ENCODE peak calls at places on chromosomes 3 and 15, in eight cellular contexts. One of them, this sample, is unnamed.

GRCh38 chr15:41780727-41781126 is 6.4 kb downstream of the MAPKBP1 start:
- DNase-seq in NCI-H345: no peak
- DNase-seq in HT-29: no peak
- DNase-seq in cardiac fibroblast: no peak
- DNase-seq in progenitor cell of endocrine pancreas: no peak
- DNase-seq in activated CD8-positive, alpha-beta memory T cell treated with anti-CD3 and anti-CD28 coated beads for 48 hours: no peak
- DNase-seq in WTC11: no peak
- DNase-seq in stimulated activated CD8-positive, alpha-beta memory T cell treated with anti-CD3 and anti-CD28 coated beads, Interleukin-7, amount 100 ng/mL, for 4 hours: no peak
- DNase-seq in this sample: no peak

GRCh38 chr15:90035095-90035834 is 34.1 kb downstream of the ZNF710 start:
- DNase-seq in NCI-H345: peak
- DNase-seq in HT-29: peak
- DNase-seq in cardiac fibroblast: peak
- DNase-seq in progenitor cell of endocrine pancreas: no peak
- DNase-seq in activated CD8-positive, alpha-beta memory T cell treated with anti-CD3 and anti-CD28 coated beads for 48 hours: no peak
- DNase-seq in WTC11: no peak
- DNase-seq in stimulated activated CD8-positive, alpha-beta memory T cell treated with anti-CD3 and anti-CD28 coated beads, Interleukin-7, amount 100 ng/mL, for 4 hours: no peak
- DNase-seq in this sample: peak

GRCh38 chr3:151903501-151903991 is 30.1 kb downstream of the SUCNR1 start:
- DNase-seq in NCI-H345: no peak
- DNase-seq in HT-29: no peak
- DNase-seq in cardiac fibroblast: peak
- DNase-seq in progenitor cell of endocrine pancreas: no peak
- DNase-seq in activated CD8-positive, alpha-beta memory T cell treated with anti-CD3 and anti-CD28 coated beads for 48 hours: no peak
- DNase-seq in WTC11: no peak
- DNase-seq in stimulated activated CD8-positive, alpha-beta memory T cell treated with anti-CD3 and anti-CD28 coated beads, Interleukin-7, amount 100 ng/mL, for 4 hours: no peak
- DNase-seq in this sample: peak

GRCh38 chr3:140720242-140720641 is 42.4 kb downstream of the TRIM42 start:
- DNase-seq in NCI-H345: no peak
- DNase-seq in HT-29: no peak
- DNase-seq in cardiac fibroblast: no peak
- DNase-seq in progenitor cell of endocrine pancreas: no peak
- DNase-seq in activated CD8-positive, alpha-beta memory T cell treated with anti-CD3 and anti-CD28 coated beads for 48 hours: no peak
- DNase-seq in WTC11: no peak
- DNase-seq in stimulated activated CD8-positive, alpha-beta memory T cell treated with anti-CD3 and anti-CD28 coated beads, Interleukin-7, amount 100 ng/mL, for 4 hours: no peak
- DNase-seq in this sample: no peak

GRCh38 chr3:35651888-35652287 is 12.6 kb downstream of the ARPP21 start:
- DNase-seq in NCI-H345: no peak
- DNase-seq in HT-29: no peak
- DNase-seq in cardiac fibroblast: peak
- DNase-seq in progenitor cell of endocrine pancreas: no peak
- DNase-seq in activated CD8-positive, alpha-beta memory T cell treated with anti-CD3 and anti-CD28 coated beads for 48 hours: no peak
- DNase-seq in WTC11: no peak
- DNase-seq in stimulated activated CD8-positive, alpha-beta memory T cell treated with anti-CD3 and anti-CD28 coated beads, Interleukin-7, amount 100 ng/mL, for 4 hours: no peak
- DNase-seq in this sample: peak

GRCh38 chr3:52128118-52128683 is 26.0 kb downstream of the POC1A start:
- DNase-seq in NCI-H345: no peak
- DNase-seq in HT-29: peak
- DNase-seq in cardiac fibroblast: peak
- DNase-seq in progenitor cell of endocrine pancreas: no peak
- DNase-seq in activated CD8-positive, alpha-beta memory T cell treated with anti-CD3 and anti-CD28 coated beads for 48 hours: no peak
- DNase-seq in WTC11: no peak
- DNase-seq in stimulated activated CD8-positive, alpha-beta memory T cell treated with anti-CD3 and anti-CD28 coated beads, Interleukin-7, amount 100 ng/mL, for 4 hours: no peak
- DNase-seq in this sample: peak

GRCh38 chr3:193928354-193929209 is 207.4 kb upstream of the HES1 start:
- DNase-seq in NCI-H345: no peak
- DNase-seq in HT-29: peak
- DNase-seq in cardiac fibroblast: peak
- DNase-seq in progenitor cell of endocrine pancreas: no peak
- DNase-seq in activated CD8-positive, alpha-beta memory T cell treated with anti-CD3 and anti-CD28 coated beads for 48 hours: no peak
- DNase-seq in WTC11: no peak
- DNase-seq in stimulated activated CD8-positive, alpha-beta memory T cell treated with anti-CD3 and anti-CD28 coated beads, Interleukin-7, amount 100 ng/mL, for 4 hours: no peak
- DNase-seq in this sample: peak

GRCh38 chr3:133466531-133467386 is 66.9 kb downstream of the BFSP2 start:
- DNase-seq in NCI-H345: no peak
- DNase-seq in HT-29: no peak
- DNase-seq in cardiac fibroblast: peak
- DNase-seq in progenitor cell of endocrine pancreas: no peak
- DNase-seq in activated CD8-positive, alpha-beta memory T cell treated with anti-CD3 and anti-CD28 coated beads for 48 hours: no peak
- DNase-seq in WTC11: no peak
- DNase-seq in stimulated activated CD8-positive, alpha-beta memory T cell treated with anti-CD3 and anti-CD28 coated beads, Interleukin-7, amount 100 ng/mL, for 4 hours: no peak
- DNase-seq in this sample: no peak

GRCh38 chr15:54582863-54583643 is 604.8 kb downstream of the UNC13C start:
- DNase-seq in NCI-H345: no peak
- DNase-seq in HT-29: no peak
- DNase-seq in cardiac fibroblast: no peak
- DNase-seq in progenitor cell of endocrine pancreas: no peak
- DNase-seq in activated CD8-positive, alpha-beta memory T cell treated with anti-CD3 and anti-CD28 coated beads for 48 hours: no peak
- DNase-seq in WTC11: no peak
- DNase-seq in stimulated activated CD8-positive, alpha-beta memory T cell treated with anti-CD3 and anti-CD28 coated beads, Interleukin-7, amount 100 ng/mL, for 4 hours: no peak
- DNase-seq in this sample: no peak

GRCh38 chr15:36632196-36632595 is 52.8 kb downstream of the CDIN1 start:
- DNase-seq in NCI-H345: no peak
- DNase-seq in HT-29: peak
- DNase-seq in cardiac fibroblast: peak
- DNase-seq in progenitor cell of endocrine pancreas: no peak
- DNase-seq in activated CD8-positive, alpha-beta memory T cell treated with anti-CD3 and anti-CD28 coated beads for 48 hours: no peak
- DNase-seq in WTC11: no peak
- DNase-seq in stimulated activated CD8-positive, alpha-beta memory T cell treated with anti-CD3 and anti-CD28 coated beads, Interleukin-7, amount 100 ng/mL, for 4 hours: no peak
- DNase-seq in this sample: peak

GRCh38 chr15:89383635-89384604 is 49.3 kb upstream of the POLG start:
- DNase-seq in NCI-H345: peak
- DNase-seq in HT-29: peak
- DNase-seq in cardiac fibroblast: peak
- DNase-seq in progenitor cell of endocrine pancreas: no peak
- DNase-seq in activated CD8-positive, alpha-beta memory T cell treated with anti-CD3 and anti-CD28 coated beads for 48 hours: no peak
- DNase-seq in WTC11: no peak
- DNase-seq in stimulated activated CD8-positive, alpha-beta memory T cell treated with anti-CD3 and anti-CD28 coated beads, Interleukin-7, amount 100 ng/mL, for 4 hours: no peak
- DNase-seq in this sample: peak

GRCh38 chr3:71152892-71153265 is 430.6 kb downstream of the FOXP1 start:
- DNase-seq in NCI-H345: peak
- DNase-seq in HT-29: peak
- DNase-seq in cardiac fibroblast: no peak
- DNase-seq in progenitor cell of endocrine pancreas: no peak
- DNase-seq in activated CD8-positive, alpha-beta memory T cell treated with anti-CD3 and anti-CD28 coated beads for 48 hours: no peak
- DNase-seq in WTC11: peak
- DNase-seq in stimulated activated CD8-positive, alpha-beta memory T cell treated with anti-CD3 and anti-CD28 coated beads, Interleukin-7, amount 100 ng/mL, for 4 hours: no peak
- DNase-seq in this sample: no peak

GRCh38 chr15:75403892-75404291 is 35.5 kb upstream of the MAN2C1 start:
- DNase-seq in NCI-H345: no peak
- DNase-seq in HT-29: no peak
- DNase-seq in cardiac fibroblast: no peak
- DNase-seq in progenitor cell of endocrine pancreas: no peak
- DNase-seq in activated CD8-positive, alpha-beta memory T cell treated with anti-CD3 and anti-CD28 coated beads for 48 hours: no peak
- DNase-seq in WTC11: no peak
- DNase-seq in stimulated activated CD8-positive, alpha-beta memory T cell treated with anti-CD3 and anti-CD28 coated beads, Interleukin-7, amount 100 ng/mL, for 4 hours: no peak
- DNase-seq in this sample: no peak

GRCh38 chr15:49964071-49964470 is 155.0 kb downstream of the ATP8B4 start:
- DNase-seq in NCI-H345: no peak
- DNase-seq in HT-29: no peak
- DNase-seq in cardiac fibroblast: peak
- DNase-seq in progenitor cell of endocrine pancreas: no peak
- DNase-seq in activated CD8-positive, alpha-beta memory T cell treated with anti-CD3 and anti-CD28 coated beads for 48 hours: no peak
- DNase-seq in WTC11: no peak
- DNase-seq in stimulated activated CD8-positive, alpha-beta memory T cell treated with anti-CD3 and anti-CD28 coated beads, Interleukin-7, amount 100 ng/mL, for 4 hours: no peak
- DNase-seq in this sample: no peak

GRCh38 chr3:159163656-159164055 is 361.8 kb downstream of the MFSD1 start:
- DNase-seq in NCI-H345: no peak
- DNase-seq in HT-29: no peak
- DNase-seq in cardiac fibroblast: no peak
- DNase-seq in progenitor cell of endocrine pancreas: no peak
- DNase-seq in activated CD8-positive, alpha-beta memory T cell treated with anti-CD3 and anti-CD28 coated beads for 48 hours: no peak
- DNase-seq in WTC11: no peak
- DNase-seq in stimulated activated CD8-positive, alpha-beta memory T cell treated with anti-CD3 and anti-CD28 coated beads, Interleukin-7, amount 100 ng/mL, for 4 hours: no peak
- DNase-seq in this sample: no peak

GRCh38 chr3:170572665-170573253 is 13.1 kb downstream of the SLC7A14 start:
- DNase-seq in NCI-H345: no peak
- DNase-seq in HT-29: no peak
- DNase-seq in cardiac fibroblast: peak
- DNase-seq in progenitor cell of endocrine pancreas: no peak
- DNase-seq in activated CD8-positive, alpha-beta memory T cell treated with anti-CD3 and anti-CD28 coated beads for 48 hours: no peak
- DNase-seq in WTC11: no peak
- DNase-seq in stimulated activated CD8-positive, alpha-beta memory T cell treated with anti-CD3 and anti-CD28 coated beads, Interleukin-7, amount 100 ng/mL, for 4 hours: no peak
- DNase-seq in this sample: peak

GRCh38 chr15:38992541-38993334 is 428.1 kb upstream of the RASGRP1 start:
- DNase-seq in NCI-H345: no peak
- DNase-seq in HT-29: no peak
- DNase-seq in cardiac fibroblast: peak
- DNase-seq in progenitor cell of endocrine pancreas: no peak
- DNase-seq in activated CD8-positive, alpha-beta memory T cell treated with anti-CD3 and anti-CD28 coated beads for 48 hours: no peak
- DNase-seq in WTC11: no peak
- DNase-seq in stimulated activated CD8-positive, alpha-beta memory T cell treated with anti-CD3 and anti-CD28 coated beads, Interleukin-7, amount 100 ng/mL, for 4 hours: no peak
- DNase-seq in this sample: peak

GRCh38 chr15:70605606-70606410 is 157.6 kb downstream of the UACA start:
- DNase-seq in NCI-H345: no peak
- DNase-seq in HT-29: peak
- DNase-seq in cardiac fibroblast: peak
- DNase-seq in progenitor cell of endocrine pancreas: no peak
- DNase-seq in activated CD8-positive, alpha-beta memory T cell treated with anti-CD3 and anti-CD28 coated beads for 48 hours: no peak
- DNase-seq in WTC11: no peak
- DNase-seq in stimulated activated CD8-positive, alpha-beta memory T cell treated with anti-CD3 and anti-CD28 coated beads, Interleukin-7, amount 100 ng/mL, for 4 hours: no peak
- DNase-seq in this sample: peak

GRCh38 chr15:33315044-33315443 is 4.3 kb downstream of the RYR3 start:
- DNase-seq in NCI-H345: no peak
- DNase-seq in HT-29: no peak
- DNase-seq in cardiac fibroblast: no peak
- DNase-seq in progenitor cell of endocrine pancreas: no peak
- DNase-seq in activated CD8-positive, alpha-beta memory T cell treated with anti-CD3 and anti-CD28 coated beads for 48 hours: no peak
- DNase-seq in WTC11: no peak
- DNase-seq in stimulated activated CD8-positive, alpha-beta memory T cell treated with anti-CD3 and anti-CD28 coated beads, Interleukin-7, amount 100 ng/mL, for 4 hours: no peak
- DNase-seq in this sample: no peak

GRCh38 chr3:192129586-192129985 is 597.8 kb downstream of the FGF12 start:
- DNase-seq in NCI-H345: no peak
- DNase-seq in HT-29: no peak
- DNase-seq in cardiac fibroblast: no peak
- DNase-seq in progenitor cell of endocrine pancreas: no peak
- DNase-seq in activated CD8-positive, alpha-beta memory T cell treated with anti-CD3 and anti-CD28 coated beads for 48 hours: no peak
- DNase-seq in WTC11: no peak
- DNase-seq in stimulated activated CD8-positive, alpha-beta memory T cell treated with anti-CD3 and anti-CD28 coated beads, Interleukin-7, amount 100 ng/mL, for 4 hours: no peak
- DNase-seq in this sample: no peak

GRCh38 chr15:99122831-99123705 is 18.2 kb downstream of the SYNM start:
- DNase-seq in NCI-H345: no peak
- DNase-seq in HT-29: no peak
- DNase-seq in cardiac fibroblast: no peak
- DNase-seq in progenitor cell of endocrine pancreas: no peak
- DNase-seq in activated CD8-positive, alpha-beta memory T cell treated with anti-CD3 and anti-CD28 coated beads for 48 hours: no peak
- DNase-seq in WTC11: no peak
- DNase-seq in stimulated activated CD8-positive, alpha-beta memory T cell treated with anti-CD3 and anti-CD28 coated beads, Interleukin-7, amount 100 ng/mL, for 4 hours: no peak
- DNase-seq in this sample: no peak

GRCh38 chr15:35624881-35625280 is 78.9 kb upstream of the DPH6 start:
- DNase-seq in NCI-H345: no peak
- DNase-seq in HT-29: no peak
- DNase-seq in cardiac fibroblast: peak
- DNase-seq in progenitor cell of endocrine pancreas: no peak
- DNase-seq in activated CD8-positive, alpha-beta memory T cell treated with anti-CD3 and anti-CD28 coated beads for 48 hours: no peak
- DNase-seq in WTC11: no peak
- DNase-seq in stimulated activated CD8-positive, alpha-beta memory T cell treated with anti-CD3 and anti-CD28 coated beads, Interleukin-7, amount 100 ng/mL, for 4 hours: no peak
- DNase-seq in this sample: peak

GRCh38 chr15:101531170-101531569 is 41.7 kb upstream of the PCSK6 start:
- DNase-seq in NCI-H345: no peak
- DNase-seq in HT-29: no peak
- DNase-seq in cardiac fibroblast: no peak
- DNase-seq in progenitor cell of endocrine pancreas: no peak
- DNase-seq in activated CD8-positive, alpha-beta memory T cell treated with anti-CD3 and anti-CD28 coated beads for 48 hours: no peak
- DNase-seq in WTC11: no peak
- DNase-seq in stimulated activated CD8-positive, alpha-beta memory T cell treated with anti-CD3 and anti-CD28 coated beads, Interleukin-7, amount 100 ng/mL, for 4 hours: no peak
- DNase-seq in this sample: no peak

This sample was measured in fibroblast of pulmonary artery.